ENCODE peak calls at places on chromosomes 5 and 9, in four cellular contexts. C is adrenal gland, Z is neural progenitor cell, H is MM.1S. J is an unnamed sample.

GRCh38 chr5:128844354-128844923 is 120.8 kb upstream of the SLC27A6 start:
- DNase-seq in Z (no peak), H (peak), C (no peak), J (no peak)

GRCh38 chr9:6915635-6916034 is 157.9 kb downstream of the KDM4C start:
- DNase-seq in H (no peak), Z (peak), C (no peak), J (no peak)

GRCh38 chr5:129096382-129096991 is 1.9 kb downstream of the ISOC1 start:
- DNase-seq in Z (no peak), H (no peak), C (no peak), J (no peak)

GRCh38 chr5:85591311-85591710 is 1026.4 kb upstream of the COX7C start:
- DNase-seq in Z (no peak), H (no peak), C (no peak), J (no peak)

GRCh38 chr9:129487658-129488483 is 133.0 kb downstream of the C9orf50 start:
- DNase-seq in H (no peak), Z (peak), C (no peak), J (peak)

GRCh38 chr9:128204858-128205257 is 1.7 kb downstream of the DNM1 start:
- DNase-seq in H (no peak), C (no peak), Z (no peak), J (no peak)

GRCh38 chr5:73444499-73445432 is 3.8 kb downstream of the FOXD1 start:
- DNase-seq in Z (peak), C (no peak), H (no peak), J (no peak)

GRCh38 chr5:176521286-176521685 is 15.9 kb downstream of the RNF44 start:
- DNase-seq in Z (no peak), H (no peak), C (no peak), J (no peak)

GRCh38 chr5:119315516-119315949 is 40.3 kb upstream of the TNFAIP8 start:
- DNase-seq in C (no peak), H (peak), Z (no peak), J (peak)

GRCh38 chr9:127776919-127777280 is 1.6 kb downstream of the SH2D3C start:
- DNase-seq in Z (no peak), H (peak), C (no peak), J (no peak)

GRCh38 chr9:120890415-120891254 is 13.6 kb upstream of the PHF19 start:
- DNase-seq in Z (no peak), H (no peak), C (no peak), J (no peak)

GRCh38 chr5:16552666-16553343 is 64.0 kb downstream of the RETREG1 start:
- DNase-seq in Z (peak), H (peak), C (peak), J (no peak)

GRCh38 chr5:153425914-153426313 is 64.6 kb upstream of the GRIA1 start:
- DNase-seq in C (no peak), Z (no peak), H (no peak), J (no peak)

GRCh38 chr9:96859461-96860198 is 5.3 kb upstream of the ZNF782 start:
- DNase-seq in H (no peak), C (no peak), Z (peak), J (no peak)

GRCh38 chr5:139655727-139656271 is 7.7 kb downstream of the CXXC5 start:
- DNase-seq in H (no peak), C (peak), Z (peak), J (peak)

GRCh38 chr9:120710110-120710981 is 3.9 kb downstream of the MEGF9 start:
- DNase-seq in Z (peak), H (peak), C (no peak), J (no peak)

GRCh38 chr9:136089697-136090045 is 5.4 kb downstream of the NACC2 start:
- DNase-seq in Z (no peak), C (no peak), H (no peak), J (no peak)

GRCh38 chr5:38396766-38397165 is 138.4 kb downstream of the EGFLAM start:
- DNase-seq in H (no peak), C (no peak), Z (no peak), J (no peak)

GRCh38 chr9:31253800-31254762 is 1130.4 kb upstream of the ACO1 start:
- DNase-seq in C (no peak), H (no peak), Z (no peak), J (peak)

GRCh38 chr5:64811050-64811640 is 42.4 kb downstream of the CWC27 start:
- DNase-seq in C (peak), H (peak), Z (peak), J (no peak)

GRCh38 chr9:3507395-3508077 is 18.3 kb downstream of the RFX3 start:
- DNase-seq in Z (no peak), C (no peak), H (no peak), J (no peak)

GRCh38 chr9:135461936-135462335 is 17.6 kb upstream of the PPP1R26 start:
- DNase-seq in H (no peak), Z (no peak), C (no peak), J (no peak)

GRCh38 chr9:16652511-16653101 is 217.9 kb downstream of the BNC2 start:
- DNase-seq in C (no peak), H (no peak), Z (no peak), J (no peak)

GRCh38 chr5:14284366-14285148 is 141.4 kb downstream of the TRIO start:
- DNase-seq in H (no peak), C (no peak), Z (peak), J (no peak)

GRCh38 chr9:35910613-35911488 is 1.6 kb downstream of the SPAAR start:
- DNase-seq in Z (peak), H (peak), C (no peak), J (peak)

DNA sequence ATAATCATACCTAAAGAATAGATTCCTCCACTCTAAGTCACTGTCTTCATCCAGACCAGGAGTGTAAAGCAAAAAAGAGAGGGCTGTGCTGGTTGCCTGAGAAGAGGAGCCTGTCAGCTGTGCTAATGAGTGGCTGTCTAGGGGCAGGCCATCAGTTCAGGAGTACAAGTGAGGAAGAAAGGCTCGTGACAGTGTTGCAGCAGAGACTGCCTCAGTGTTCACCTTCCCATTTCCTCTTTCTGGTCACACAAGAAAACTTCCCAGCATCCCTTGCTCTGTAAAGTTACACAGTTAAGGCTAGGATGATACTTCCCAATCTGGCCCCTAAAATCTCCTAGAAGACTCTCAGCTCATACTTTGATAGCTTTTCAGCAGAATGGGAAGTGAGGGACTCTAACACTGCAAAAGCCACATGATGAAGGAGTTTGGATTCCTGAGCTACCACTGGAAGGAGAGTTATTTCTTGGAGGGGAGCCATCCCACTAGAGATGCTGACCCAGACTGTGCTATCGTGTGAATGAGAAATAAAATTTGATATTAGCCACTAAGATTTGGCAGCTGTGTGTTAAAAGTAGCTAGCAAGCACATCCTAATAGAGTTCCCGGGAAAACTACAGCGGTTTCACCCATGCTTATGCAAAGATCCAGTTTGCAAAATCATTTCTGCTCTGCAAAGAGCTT is 67.1 kb downstream of the ADAMTS12 start:
- DNase-seq in Z (no peak), C (no peak), H (no peak), J (no peak)
- H3K27ac ChIP-seq in Z (no peak), C (no peak), H (no peak), J (no peak)

GRCh38 chr9:26955222-26955903 is 849 bp upstream of the IFT74 start:
- DNase-seq in Z (peak), H (no peak), C (peak), J (no peak)
- H3K27ac ChIP-seq in Z (peak), H (peak), C (peak), J (peak)

GRCh38 chr5:143174714-143175398 is 228.6 kb downstream of the NR3C1 start:
- DNase-seq in H (no peak), Z (no peak), C (no peak), J (no peak)

GRCh38 chr5:143179126-143179740 is 224.3 kb downstream of the NR3C1 start:
- DNase-seq in H (no peak), C (no peak), Z (no peak), J (no peak)

GRCh38 chr5:143177263-143177994 is 226.1 kb downstream of the NR3C1 start:
- DNase-seq in Z (no peak), H (no peak), C (no peak), J (no peak)

GRCh38 chr5:143173139-143173889 is 230.2 kb downstream of the NR3C1 start:
- DNase-seq in C (no peak), Z (peak), H (no peak), J (no peak)

GRCh38 chr5:143176048-143176447 is 227.4 kb downstream of the NR3C1 start:
- DNase-seq in C (no peak), H (no peak), Z (no peak), J (no peak)
- H3K27ac ChIP-seq in C (no peak), H (no peak), Z (no peak), J (no peak)

GRCh38 chr5:67009028-67009427 is 187.6 kb downstream of the CD180 start:
- DNase-seq in H (no peak), C (no peak), Z (no peak), J (no peak)

GRCh38 chr5:67011422-67011821 is 185.2 kb downstream of the CD180 start:
- DNase-seq in Z (no peak), C (no peak), H (no peak), J (no peak)

GRCh38 chr5:67013719-67014118 is 182.9 kb downstream of the CD180 start:
- DNase-seq in C (no peak), H (no peak), Z (no peak), J (no peak)

GRCh38 chr5:67012241-67012640 is 184.4 kb downstream of the CD180 start:
- DNase-seq in Z (no peak), H (no peak), C (no peak), J (no peak)

DNA sequence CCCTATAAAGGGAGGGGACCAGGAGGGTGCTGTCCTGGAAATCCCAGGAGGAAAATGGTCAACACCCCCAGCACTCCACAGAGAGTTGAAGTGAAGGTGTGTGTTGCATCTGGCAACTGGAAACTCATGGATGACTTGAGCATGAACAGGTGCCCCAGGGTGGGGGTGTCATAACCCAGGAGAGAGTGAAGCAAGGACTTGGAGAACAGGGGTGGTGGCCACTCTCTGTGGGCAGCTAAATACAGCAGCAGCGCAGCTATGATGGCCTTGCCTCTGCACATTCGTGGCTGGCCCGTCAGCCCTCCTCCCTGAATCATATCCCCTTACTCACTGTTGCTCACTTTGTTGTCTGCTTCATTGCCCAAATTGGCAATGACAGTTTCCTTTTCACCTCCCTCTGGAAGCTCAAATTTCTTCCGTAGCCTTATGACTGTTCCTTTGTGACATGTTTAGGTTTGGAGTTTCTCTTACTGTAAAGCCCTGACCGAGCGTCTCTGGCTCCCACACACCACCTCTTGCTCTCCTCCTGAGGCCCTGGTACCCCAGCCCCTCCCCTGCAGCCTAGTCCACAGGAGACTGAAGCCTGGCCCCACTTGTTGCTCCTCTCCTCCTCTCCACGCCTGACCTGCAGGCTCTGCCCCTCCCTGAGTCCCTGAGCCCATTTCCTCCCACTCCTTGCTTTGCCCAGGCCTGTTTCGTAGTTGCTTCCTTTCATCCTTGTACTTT is 185.8 kb downstream of the CD180 start:
- DNase-seq in H (no peak), Z (no peak), C (peak), J (no peak)
- H3K27ac ChIP-seq in H (no peak), Z (no peak), C (peak), J (peak)

DNA sequence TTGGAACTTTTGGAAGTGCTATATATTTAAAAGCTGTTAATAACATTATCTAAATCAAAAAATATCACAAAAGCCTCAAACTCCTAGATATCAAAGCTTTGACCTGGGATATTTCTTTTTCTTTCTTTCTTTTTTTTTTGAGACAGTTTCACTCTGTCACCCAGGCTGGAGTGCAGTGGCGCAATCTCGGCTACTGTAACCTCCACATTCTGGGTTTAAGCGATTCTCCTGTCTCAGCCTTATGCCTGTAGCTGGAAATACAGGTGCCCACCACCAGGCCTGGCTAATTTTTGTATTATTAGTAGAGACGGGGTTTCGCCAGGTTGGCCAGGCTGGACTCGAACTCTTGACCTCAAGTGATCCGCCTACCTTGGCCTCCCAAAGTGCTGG is 31.3 kb downstream of the RAPGEF1 start:
- DNase-seq in C (no peak), H (no peak), Z (no peak), J (no peak)
- H3K27ac ChIP-seq in C (peak), H (no peak), Z (no peak), J (peak)

DNA sequence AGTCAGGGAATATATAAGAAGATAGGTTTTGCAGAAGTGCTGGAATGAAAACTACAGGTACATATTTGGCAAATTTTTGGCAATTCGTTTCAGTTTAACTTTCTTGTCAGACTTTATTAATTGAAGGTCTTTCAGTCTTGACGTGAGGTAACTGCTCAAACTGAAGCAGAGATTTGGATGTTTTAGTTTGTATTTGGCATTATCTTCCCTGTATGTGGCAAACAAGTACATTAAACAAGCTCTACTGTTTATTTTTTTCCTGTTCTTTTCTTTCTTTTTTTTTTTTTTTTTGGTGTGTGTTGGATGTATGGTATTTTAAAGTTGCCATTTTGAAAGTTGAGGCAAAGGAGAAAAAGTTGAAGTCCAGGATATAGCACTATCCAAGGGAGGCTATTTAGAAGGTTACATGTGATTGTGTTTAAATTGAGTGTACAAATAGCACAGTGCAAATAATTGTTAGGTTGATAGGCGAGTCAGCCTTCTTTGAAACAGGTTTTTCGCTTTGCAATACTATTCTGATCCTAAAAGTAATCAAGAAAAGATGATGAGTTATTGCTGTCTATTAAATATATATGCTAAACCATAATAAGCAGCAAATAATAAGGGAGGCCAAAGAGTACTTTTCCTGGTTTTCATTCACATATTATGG is 2.2 kb downstream of the PBX3 start:
- DNase-seq in H (no peak), C (no peak), Z (no peak), J (no peak)
- H3K27ac ChIP-seq in H (no peak), C (peak), Z (peak), J (no peak)

GRCh38 chr5:56822961-56823360 is 7.6 kb downstream of the MAP3K1 start:
- DNase-seq in H (no peak), C (no peak), Z (no peak), J (peak)
- H3K27ac ChIP-seq in H (no peak), C (no peak), Z (no peak), J (no peak)

GRCh38 chr9:94746541-94747505 is 20.3 kb downstream of the AOPEP start:
- DNase-seq in C (no peak), Z (no peak), H (no peak), J (no peak)
- H3K27ac ChIP-seq in C (no peak), Z (no peak), H (no peak), J (no peak)

GRCh38 chr5:169270827-169271226 is 30.1 kb downstream of the SLIT3 start:
- DNase-seq in Z (no peak), H (no peak), C (no peak), J (no peak)

GRCh38 chr5:169273881-169274280 is 27.1 kb downstream of the SLIT3 start:
- DNase-seq in C (no peak), H (no peak), Z (no peak), J (no peak)

GRCh38 chr5:169273451-169273850 is 27.5 kb downstream of the SLIT3 start:
- DNase-seq in H (no peak), Z (no peak), C (no peak), J (no peak)

GRCh38 chr5:169272731-169273401 is 28.1 kb downstream of the SLIT3 start:
- DNase-seq in H (no peak), Z (peak), C (no peak), J (no peak)

GRCh38 chr5:169272111-169272510 is 28.8 kb downstream of the SLIT3 start:
- DNase-seq in C (no peak), Z (no peak), H (no peak), J (no peak)
- H3K27ac ChIP-seq in C (no peak), Z (no peak), H (no peak), J (no peak)

J was measured in spleen.